ENCODE peak calls at places on chromosome 11, in five cellular contexts. F is SK-N-SH, S is K562, R is HCT116, K is HepG2. M is an unnamed sample.
A peak's percentile ranks its signal among the peaks of the same experiment; 100 is the strongest.

GRCh38 chr11:118939412-118939915 is 13.7 kb upstream of the BCL9L start:
- DNase-seq in S (no peak), R (no peak), K (no peak), F (no peak), M (no peak)

GRCh38 chr11:64661146-64661545 is 61.9 kb downstream of the NRXN2 start:
- DNase-seq in K (no peak), F (no peak), R (no peak), S (no peak), M (no peak)

GRCh38 chr11:342328-342727 is 21.7 kb upstream of the IFITM3 start:
- DNase-seq in K (no peak), S (no peak), F (no peak), R (no peak), M (no peak)

GRCh38 chr11:65362966-65363365 is 8.4 kb downstream of the TIGD3 start:
- DNase-seq in S (no peak), R (no peak), F (no peak), K (no peak), M (no peak)

GRCh38 chr11:73221996-73222395 is 3.9 kb downstream of the P2RY2 start:
- DNase-seq in S (no peak), K (no peak), R (no peak), F (no peak), M (no peak)

GRCh38 chr11:70082829-70083228 is 4.7 kb downstream of the ANO1 start:
- DNase-seq in K (no peak), R (no peak), S (peak; percentile 37), F (no peak), M (no peak)

GRCh38 chr11:101348786-101349185 is 219.2 kb upstream of the PGR start:
- DNase-seq in K (no peak), S (no peak), F (no peak), R (no peak), M (no peak)

GRCh38 chr11:131423715-131424114 is 53.3 kb downstream of the NTM start:
- DNase-seq in K (no peak), F (no peak), S (no peak), R (no peak), M (no peak)

GRCh38 chr11:59138643-59139042 is 4.0 kb upstream of the FAM111A start:
- DNase-seq in K (no peak), F (no peak), S (no peak), R (no peak), M (no peak)

GRCh38 chr11:34651551-34651950 is 30.7 kb downstream of the EHF start:
- DNase-seq in S (peak; percentile 42), F (no peak), K (peak; percentile 40), R (no peak), M (no peak)

GRCh38 chr11:57426754-57427691 is at the start of gene SLC43A3:
- DNase-seq in R (no peak), K (peak; percentile 19), F (peak; percentile 80), S (peak; percentile 93), M (peak; percentile 41)

GRCh38 chr11:86172894-86173293 is 71.7 kb upstream of the EED start:
- DNase-seq in R (no peak), S (peak; percentile 37), F (no peak), K (no peak), M (no peak)

GRCh38 chr11:86984701-86985100 is 29.5 kb upstream of the FZD4 start:
- DNase-seq in R (no peak), F (no peak), K (no peak), S (no peak), M (no peak)

GRCh38 chr11:48020092-48020755 is 39.9 kb downstream of the PTPRJ start:
- DNase-seq in S (no peak), K (no peak), R (no peak), F (no peak), M (peak; percentile 66)

GRCh38 chr11:74611369-74611861 is 19.0 kb downstream of the POLD3 start:
- DNase-seq in F (peak; percentile 29), K (peak; percentile 36), S (no peak), R (peak; percentile 33), M (no peak)

GRCh38 chr11:108886608-108887007 is 221.7 kb downstream of the DDX10 start:
- DNase-seq in S (no peak), K (no peak), R (no peak), F (no peak), M (no peak)

GRCh38 chr11:36702330-36703054 is 104.5 kb upstream of the RAG2 start:
- DNase-seq in R (peak; percentile 66), S (peak; percentile 44), F (peak; percentile 73), K (peak; percentile 63), M (peak; percentile 41)

GRCh38 chr11:129375731-129376657 is at the start of gene BARX2:
- DNase-seq in F (peak; percentile 70), S (no peak), K (peak; percentile 33), R (peak; percentile 26), M (no peak)

GRCh38 chr11:69423181-69423580 is 58.3 kb upstream of the LINC01488 start:
- DNase-seq in S (no peak), R (no peak), K (no peak), F (no peak), M (no peak)

GRCh38 chr11:119940401-119940976 is 197.4 kb downstream of the TRIM29 start:
- DNase-seq in R (no peak), F (no peak), S (no peak), K (no peak), M (no peak)

GRCh38 chr11:8234425-8234821 is 29.3 kb downstream of the LMO1 start:
- DNase-seq in K (no peak), R (peak; percentile 57), S (no peak), F (peak; percentile 72), M (no peak)

GRCh38 chr11:117936973-117937372 is 7.8 kb upstream of the TMPRSS13 start:
- DNase-seq in R (no peak), F (no peak), S (no peak), K (no peak), M (no peak)

GRCh38 chr11:36558511-36559413 is 9.0 kb upstream of the RAG1 start:
- DNase-seq in S (no peak), F (no peak), R (no peak), K (no peak), M (peak; percentile 4)

GRCh38 chr11:88188251-88189030 is 13.2 kb upstream of the RAB38 start:
- DNase-seq in R (no peak), S (no peak), K (no peak), F (no peak), M (no peak)

GRCh38 chr11:35418282-35418846 is 994 bp downstream of the SLC1A2 start:
- DNase-seq in S (no peak), K (no peak), R (no peak), F (peak; percentile 32), M (no peak)

GRCh38 chr11:93089474-93090102 is 108.2 kb downstream of the SLC36A4 start:
- DNase-seq in S (no peak), F (no peak), R (peak; percentile 52), K (peak; percentile 17), M (no peak)

GRCh38 chr11:70782401-70782913 is 384.1 kb downstream of the CTTN start:
- DNase-seq in K (no peak), S (no peak), F (no peak), R (no peak), M (no peak)

GRCh38 chr11:33722579-33723234 is 13.5 kb downstream of the CD59 start:
- DNase-seq in S (peak; percentile 40), K (no peak), F (no peak), R (no peak), M (peak; percentile 34)

GRCh38 chr11:125626381-125626950 is 1.5 kb downstream of the CHEK1 start:
- DNase-seq in R (no peak), S (no peak), F (no peak), K (peak; percentile 79), M (peak; percentile 36)

GRCh38 chr11:125623064-125623463 is 1.9 kb upstream of the CHEK1 start:
- DNase-seq in K (no peak), S (no peak), F (no peak), R (no peak), M (no peak)

GRCh38 chr11:125625225-125625593 is 246 bp downstream of the CHEK1 start:
- DNase-seq in R (no peak), F (no peak), S (no peak), K (no peak), M (no peak)

GRCh38 chr11:125625594-125626380 is 824 bp downstream of the CHEK1 start:
- DNase-seq in K (peak; percentile 82), S (peak; percentile 80), R (peak; percentile 86), F (peak; percentile 88), M (peak; percentile 77)

GRCh38 chr11:125624756-125625213 is at the start of gene CHEK1:
- DNase-seq in F (no peak), S (no peak), R (no peak), K (no peak), M (no peak)
- TF ChIP-seq REST in F (no peak), S (no peak), R (no peak), K (no peak), M (no peak)

GRCh38 chr11:83194284-83195175 is 1.0 kb downstream of the ANKRD42 start:
- DNase-seq in R (no peak), S (peak; percentile 25), K (peak; percentile 38), F (peak; percentile 52), M (no peak)
- TF ChIP-seq JUND in R (no peak), S (no peak), K (no peak), F (no peak), M (no peak)

DNA sequence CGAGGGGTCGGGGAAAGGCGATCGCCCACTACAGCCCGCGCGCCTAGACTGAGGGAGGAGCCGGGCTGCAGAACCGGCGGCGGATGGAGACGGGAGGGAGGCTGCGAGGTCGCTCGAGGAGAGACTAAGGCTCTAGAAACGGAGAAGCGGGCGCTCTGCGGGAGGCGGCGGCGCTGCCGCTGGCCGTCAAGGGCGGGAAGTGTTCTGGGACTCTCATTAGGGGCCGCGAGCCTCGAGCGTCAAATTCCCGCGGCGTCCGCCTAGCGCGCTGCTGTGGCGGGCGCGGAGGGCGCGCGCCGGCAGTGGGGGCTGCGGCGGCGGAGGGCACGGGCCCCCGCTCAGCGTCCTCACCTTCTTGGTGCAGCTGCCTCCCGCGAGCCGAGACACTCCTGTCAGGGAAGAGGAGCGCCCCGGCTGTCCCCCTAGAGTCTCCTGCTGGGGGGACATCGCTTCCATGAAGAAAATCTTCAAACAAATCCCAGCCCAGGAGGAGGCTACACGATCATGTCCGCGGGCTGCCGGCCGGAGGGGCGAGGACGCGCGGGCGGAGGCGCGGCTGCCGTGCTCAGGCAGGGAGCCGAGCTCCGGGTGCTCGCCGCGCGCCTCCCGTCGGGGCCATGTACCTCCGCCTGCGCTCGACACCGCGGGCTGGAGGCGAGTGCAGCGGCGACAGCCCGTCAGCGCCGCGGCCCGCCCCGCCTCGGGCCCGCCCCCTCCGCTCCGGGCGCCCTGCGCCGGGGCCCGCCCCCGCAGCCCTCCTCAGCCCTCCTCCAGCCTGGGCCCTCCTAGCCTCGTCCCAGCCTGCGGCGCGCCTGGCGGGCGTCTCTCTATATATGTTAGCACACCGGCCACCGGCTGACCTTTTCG is at the start of gene ARHGAP20:
- DNase-seq in K (peak; percentile 6), F (peak; percentile 87), S (peak; percentile 66), R (no peak), M (no peak)
- TF ChIP-seq REST in K (no peak), F (no peak), S (no peak), R (no peak), M (no peak)

DNA sequence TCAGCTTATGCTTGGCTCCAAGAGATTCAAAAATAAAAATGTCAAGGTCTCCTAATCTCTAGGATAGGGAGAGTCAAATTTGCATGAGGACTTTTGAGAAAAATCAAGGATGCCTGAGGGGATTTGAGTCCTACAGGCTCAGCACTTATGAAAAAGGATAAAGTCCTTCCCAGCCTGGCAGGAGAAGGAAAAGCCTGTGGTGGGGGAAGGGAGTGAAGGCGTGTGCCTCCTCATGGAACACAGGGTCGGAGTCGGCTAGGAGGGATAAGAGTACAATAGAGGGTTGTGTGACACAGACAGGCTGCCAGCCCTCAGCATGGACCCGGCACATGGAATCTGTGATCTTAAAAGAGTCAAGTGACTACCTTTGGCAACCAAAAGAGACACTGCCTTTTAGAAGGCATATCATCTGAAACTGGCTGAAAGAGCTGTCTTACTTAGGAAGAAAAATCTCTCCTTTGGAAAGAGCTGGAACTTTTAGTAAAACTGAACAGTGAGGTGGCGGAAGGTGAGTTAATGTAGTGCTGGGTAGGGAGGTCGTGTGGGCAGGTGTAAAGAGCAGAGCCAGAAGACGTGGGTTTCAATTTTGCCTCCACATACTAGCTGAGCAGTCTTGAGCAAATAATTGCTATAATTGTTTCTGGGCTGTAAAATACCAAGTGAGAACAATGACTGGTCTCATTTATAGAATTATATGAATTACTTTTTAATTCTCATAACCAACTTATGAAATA is 58.8 kb upstream of the RDX start:
- DNase-seq in S (no peak), R (no peak), K (peak; percentile 35), F (no peak), M (no peak)
- TF ChIP-seq JUND in S (no peak), R (no peak), K (no peak), F (no peak), M (no peak)

M was measured in GM12878.